ENCODE peak calls at places on chromosome 9, in five cellular contexts. X is K562, Y is H1, R is GM12878, J is HCT116. A is an unnamed sample.

GRCh38 chr9:110911659-110912473 is 126.4 kb downstream of the LPAR1 start:
- DNase-seq in J (no peak), R (no peak), X (no peak), Y (no peak), A (no peak)

GRCh38 chr9:130775336-130775991 is 59.6 kb upstream of the ABL1 start:
- DNase-seq in J (no peak), X (no peak), R (no peak), Y (no peak), A (no peak)

GRCh38 chr9:121569266-121569648 is 69.6 kb upstream of the GGTA1 start:
- DNase-seq in R (no peak), J (no peak), X (no peak), Y (no peak), A (no peak)

GRCh38 chr9:87878930-87879603 is 3.6 kb upstream of the SPATA31E1 start:
- DNase-seq in R (no peak), Y (no peak), J (no peak), X (no peak), A (no peak)

GRCh38 chr9:91302831-91303230 is 58.9 kb downstream of the AUH start:
- DNase-seq in X (no peak), Y (no peak), J (peak), R (no peak), A (no peak)

GRCh38 chr9:81526587-81526986 is 162.8 kb downstream of the TLE1 start:
- DNase-seq in R (no peak), J (no peak), Y (no peak), X (no peak), A (no peak)

GRCh38 chr9:120768247-120768646 is 25.0 kb downstream of the FBXW2 start:
- DNase-seq in R (no peak), J (no peak), X (no peak), Y (no peak), A (no peak)

GRCh38 chr9:116103976-116104820 is 49.4 kb upstream of the PAPPA start:
- DNase-seq in Y (no peak), X (no peak), R (no peak), J (no peak), A (no peak)

GRCh38 chr9:35350827-35351549 is 138.9 kb upstream of the RUSC2 start:
- DNase-seq in Y (no peak), R (no peak), X (no peak), J (no peak), A (no peak)

GRCh38 chr9:71755869-71756268 is 12.4 kb downstream of the CEMIP2 start:
- DNase-seq in J (no peak), R (no peak), Y (no peak), X (no peak), A (no peak)

GRCh38 chr9:133428579-133429215 is 6.5 kb downstream of the ADAMTS13 start:
- DNase-seq in X (peak), Y (peak), R (no peak), J (no peak), A (no peak)

GRCh38 chr9:105475302-105475701 is 27.5 kb downstream of the FSD1L start:
- DNase-seq in X (no peak), J (no peak), Y (no peak), R (no peak), A (no peak)

GRCh38 chr9:134858051-134858841 is 22.4 kb upstream of the FCN2 start:
- DNase-seq in J (no peak), R (peak), X (no peak), Y (no peak), A (no peak)

GRCh38 chr9:99680191-99680590 is 141.5 kb upstream of the NR4A3 start:
- DNase-seq in Y (no peak), J (no peak), R (no peak), X (no peak), A (no peak)

GRCh38 chr9:90612957-90613356 is 29.7 kb downstream of the DIRAS2 start:
- DNase-seq in J (no peak), R (no peak), Y (no peak), X (no peak), A (no peak)

GRCh38 chr9:84652496-84653081 is 16.9 kb upstream of the NTRK2 start:
- DNase-seq in R (no peak), J (no peak), X (no peak), Y (no peak), A (no peak)

GRCh38 chr9:306907-307306 is 92.2 kb downstream of the DOCK8 start:
- DNase-seq in J (no peak), Y (no peak), X (no peak), R (no peak), A (peak)

GRCh38 chr9:13586726-13587392 is 307.4 kb upstream of the MPDZ start:
- DNase-seq in Y (no peak), R (no peak), J (no peak), X (no peak), A (peak)

GRCh38 chr9:72334658-72335337 is 30.2 kb downstream of the ZFAND5 start:
- DNase-seq in X (no peak), Y (no peak), J (no peak), R (no peak), A (no peak)

GRCh38 chr9:4890242-4890641 is 94.8 kb upstream of the JAK2 start:
- DNase-seq in R (no peak), Y (no peak), X (no peak), J (no peak), A (no peak)

GRCh38 chr9:127767909-127768331 is 10.5 kb downstream of the SH2D3C start:
- DNase-seq in R (no peak), X (no peak), J (no peak), Y (no peak), A (no peak)

GRCh38 chr9:126548312-126548711 is 65.4 kb upstream of the LMX1B start:
- DNase-seq in J (no peak), Y (no peak), X (no peak), R (no peak), A (no peak)

GRCh38 chr9:84456526-84456925 is 116.0 kb upstream of the SLC28A3 start:
- DNase-seq in R (no peak), J (no peak), X (no peak), Y (no peak), A (no peak)

GRCh38 chr9:14198544-14199510 is 115.1 kb downstream of the NFIB start:
- DNase-seq in X (no peak), J (no peak), Y (no peak), R (no peak), A (peak)

GRCh38 chr9:124869466-124869985 is 7.6 kb downstream of the ARPC5L start:
- DNase-seq in J (no peak), R (no peak), X (peak), Y (no peak), A (no peak)

GRCh38 chr9:92877531-92878430 is at the start of gene ZNF484:
- DNase-seq in Y (peak), R (peak), X (peak), J (peak), A (peak)

GRCh38 chr9:90095682-90096081 is 490.9 kb downstream of the GADD45G start:
- DNase-seq in Y (no peak), X (no peak), R (no peak), J (no peak), A (no peak)

GRCh38 chr9:70924905-70925547 is 196.4 kb downstream of the TRPM3 start:
- DNase-seq in X (peak), J (peak), Y (no peak), R (no peak), A (peak)

GRCh38 chr9:33082135-33082534 is 5.7 kb upstream of the SMU1 start:
- DNase-seq in Y (no peak), R (no peak), X (no peak), J (no peak), A (peak)

GRCh38 chr9:84314306-84314705 is 26.3 kb downstream of the SLC28A3 start:
- DNase-seq in X (no peak), J (no peak), Y (no peak), R (no peak), A (no peak)

GRCh38 chr9:133786371-133786753 is 48.2 kb upstream of the SARDH start:
- DNase-seq in Y (no peak), J (no peak), X (no peak), R (peak), A (no peak)

GRCh38 chr9:138008081-138008841 is 130.7 kb downstream of the CACNA1B start:
- DNase-seq in J (no peak), X (no peak), R (no peak), Y (no peak), A (no peak)

GRCh38 chr9:98075332-98075805 is 18.8 kb downstream of the NANS start:
- DNase-seq in J (peak), Y (no peak), X (no peak), R (no peak), A (peak)

GRCh38 chr9:36764364-36765076 is 191.8 kb downstream of the MELK start:
- DNase-seq in R (no peak), Y (no peak), J (no peak), X (no peak), A (no peak)

GRCh38 chr9:128103589-128103962 is 24.0 kb downstream of the PTGES2 start:
- DNase-seq in Y (peak), J (no peak), R (no peak), X (no peak), A (no peak)

GRCh38 chr9:36101916-36102741 is 34.4 kb upstream of the GLIPR2 start:
- DNase-seq in Y (no peak), X (no peak), J (peak), R (no peak), A (peak)

GRCh38 chr9:114372971-114373591 is 14.7 kb downstream of the AKNA start:
- DNase-seq in J (no peak), R (peak), Y (no peak), X (no peak), A (no peak)

GRCh38 chr9:112162644-112163413 is 12.3 kb downstream of the SUSD1 start:
- DNase-seq in Y (no peak), X (no peak), R (no peak), J (no peak), A (no peak)

GRCh38 chr9:112170235-112170634 is 4.9 kb downstream of the SUSD1 start:
- DNase-seq in R (no peak), Y (no peak), X (no peak), J (no peak), A (no peak)

GRCh38 chr9:112169368-112169767 is 5.7 kb downstream of the SUSD1 start:
- DNase-seq in X (no peak), J (no peak), Y (no peak), R (no peak), A (no peak)

GRCh38 chr9:112168197-112168596 is 6.9 kb downstream of the SUSD1 start:
- DNase-seq in J (no peak), Y (no peak), X (no peak), R (no peak), A (no peak)

DNA sequence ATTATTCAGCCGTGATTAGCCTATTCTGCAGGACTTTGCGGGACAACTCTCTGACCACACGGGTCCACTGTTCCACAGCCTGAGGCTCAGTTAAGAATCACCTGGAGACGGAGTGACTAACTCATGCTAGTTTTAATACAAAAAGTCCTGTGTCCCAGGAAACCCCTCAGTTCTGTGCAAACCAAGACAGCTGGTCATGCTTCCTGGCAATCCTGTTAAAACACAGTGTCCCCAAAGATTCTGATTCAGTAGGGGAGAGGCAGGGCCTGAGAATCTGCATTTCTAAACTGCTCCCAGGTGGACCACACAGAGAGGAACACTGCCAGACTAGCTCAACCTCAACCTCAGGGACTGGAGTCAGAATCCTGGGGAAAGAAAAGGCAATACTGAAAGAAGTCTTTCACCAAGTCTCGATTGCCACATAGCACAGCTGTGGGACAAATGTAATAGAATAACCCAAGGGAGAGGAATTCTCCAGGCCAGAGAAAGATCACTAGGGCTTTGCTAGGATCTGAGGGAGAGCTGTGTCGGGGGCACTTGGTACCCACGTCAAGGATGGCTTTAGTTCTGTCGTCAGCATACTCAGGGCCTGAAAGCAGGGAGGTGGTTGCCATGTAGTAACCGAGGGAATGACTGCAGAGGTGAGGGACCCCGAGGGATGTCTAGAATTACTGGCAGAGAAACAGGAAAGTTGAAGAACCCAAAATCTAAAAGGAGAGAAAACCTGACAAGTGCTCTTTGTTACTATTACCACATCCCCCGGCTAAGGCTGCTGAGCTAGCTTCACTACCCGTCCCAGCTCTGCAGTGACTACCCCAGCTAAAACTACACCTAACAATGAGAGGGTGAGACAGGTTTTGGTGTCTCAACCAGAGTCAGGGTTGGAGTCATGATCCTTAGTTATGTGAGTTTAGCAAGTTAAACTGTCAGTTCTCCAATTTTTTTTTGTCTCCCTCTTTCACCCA is 8.6 kb downstream of the SUSD1 start:
- DNase-seq in Y (no peak), R (no peak), J (no peak), X (no peak), A (no peak)
- TF ChIP-seq JUND in Y (no peak), R (no peak), J (no peak), X (no peak), A (no peak)

DNA sequence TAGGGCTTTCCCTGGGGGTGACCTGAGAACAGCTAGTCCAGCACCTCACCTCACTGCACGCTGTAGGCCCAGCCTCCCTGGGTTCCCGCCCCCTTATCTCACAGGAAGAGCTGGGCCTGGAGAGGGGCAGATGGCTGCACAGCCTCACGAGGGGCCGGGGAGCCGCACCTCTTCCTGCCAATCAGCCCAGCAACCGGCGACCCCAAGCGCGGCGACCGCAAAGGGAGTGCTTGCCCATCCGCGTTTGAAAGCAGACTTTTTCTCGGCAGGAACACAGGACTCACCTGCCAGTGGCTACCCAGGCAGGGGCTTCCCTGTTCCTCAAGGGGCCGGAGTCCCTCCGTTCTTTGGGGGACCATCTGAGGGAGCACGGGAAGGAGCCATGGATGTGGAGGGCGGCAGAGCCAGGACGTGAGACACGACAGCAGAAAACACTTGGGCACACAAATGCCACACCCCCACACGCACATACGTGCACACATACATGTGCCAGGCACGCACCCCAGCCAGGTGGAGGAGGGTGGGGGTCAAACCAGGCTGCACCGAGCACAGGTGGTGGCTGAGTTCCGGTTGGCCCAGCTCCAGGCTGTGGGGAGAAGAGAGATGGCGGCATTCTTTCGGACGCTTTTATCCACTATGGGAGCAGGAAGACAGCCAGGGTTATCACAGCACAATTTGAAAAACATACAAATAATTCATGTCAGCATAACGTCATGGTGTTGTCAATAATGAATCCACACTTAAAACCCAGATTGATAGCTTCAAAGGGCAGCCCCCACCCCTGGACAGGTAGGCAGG is 11.3 kb downstream of the TMEM250 start:
- DNase-seq in Y (no peak), X (peak), J (no peak), R (no peak), A (no peak)
- TF ChIP-seq JUND in Y (no peak), X (no peak), J (no peak), R (no peak), A (no peak)

GRCh38 chr9:20636883-20637440 is 14.7 kb upstream of the MLLT3 start:
- DNase-seq in X (no peak), R (no peak), Y (no peak), J (no peak), A (no peak)
- TF ChIP-seq JUND in X (no peak), R (no peak), Y (no peak), J (no peak), A (no peak)

DNA sequence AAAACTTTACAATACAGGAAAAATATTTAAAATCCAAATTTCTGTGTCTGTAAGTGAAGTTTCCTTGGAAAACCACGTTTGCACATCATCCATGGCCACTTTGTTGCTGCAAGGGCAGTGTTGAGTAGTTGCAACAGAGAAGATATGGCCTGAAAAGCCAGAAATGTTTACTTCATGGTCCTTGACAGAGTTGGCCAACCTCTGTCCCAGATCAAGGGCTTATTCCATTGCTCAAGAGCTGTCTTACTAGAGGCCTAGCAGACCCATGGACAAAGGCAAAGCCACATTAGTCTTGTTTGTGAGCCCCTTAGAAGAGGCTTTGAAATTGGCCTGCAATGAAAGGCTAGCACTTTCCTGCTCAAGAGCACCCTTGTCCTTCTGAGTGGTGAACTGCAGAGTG is 119.4 kb downstream of the GAS1 start:
- DNase-seq in R (no peak), Y (no peak), X (no peak), J (no peak), A (no peak)
- TF ChIP-seq JUND in R (no peak), Y (no peak), X (no peak), J (no peak), A (no peak)

GRCh38 chr9:76162751-76163500 is 231.3 kb downstream of the RFK start:
- DNase-seq in X (no peak), Y (no peak), R (no peak), J (no peak), A (no peak)
- TF ChIP-seq JUND in X (no peak), Y (no peak), R (no peak), J (no peak), A (no peak)

GRCh38 chr9:107732781-107733529 is 243.4 kb upstream of the KLF4 start:
- DNase-seq in J (no peak), R (no peak), Y (no peak), X (no peak), A (no peak)
- TF ChIP-seq JUND in J (no peak), R (no peak), Y (no peak), X (no peak), A (no peak)

GRCh38 chr9:109232449-109232848 is 65.4 kb upstream of the FRRS1L start:
- DNase-seq in X (no peak), R (no peak), Y (no peak), J (no peak), A (no peak)
- TF ChIP-seq JUND in X (no peak), R (no peak), Y (no peak), J (no peak), A (no peak)

GRCh38 chr9:31119882-31120481 is 1264.5 kb upstream of the ACO1 start:
- DNase-seq in X (no peak), Y (no peak), R (no peak), J (peak), A (no peak)
- TF ChIP-seq JUND in X (no peak), Y (no peak), R (no peak), J (no peak), A (no peak)

DNA sequence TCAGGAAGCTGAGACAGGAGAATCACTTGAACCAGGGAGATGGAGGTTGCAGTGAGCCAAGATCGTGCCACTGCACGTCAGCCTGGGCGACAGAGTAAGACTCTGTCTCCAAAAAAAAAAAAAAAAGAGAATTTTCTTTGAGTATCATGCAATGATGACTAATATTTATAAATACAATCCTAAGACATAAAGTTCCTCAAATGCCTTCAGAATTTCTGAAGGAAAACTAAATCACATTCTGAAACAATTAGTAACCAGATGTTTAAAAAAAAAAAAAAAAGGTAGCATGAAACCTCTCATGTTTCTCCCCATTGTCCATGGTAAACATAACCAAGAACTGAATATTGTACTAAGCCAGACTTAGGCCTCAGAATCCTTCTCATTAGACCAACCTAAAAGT is 23.1 kb downstream of the MLLT3 start:
- DNase-seq in Y (no peak), X (no peak), J (no peak), R (no peak), A (no peak)
- TF ChIP-seq JUND in Y (no peak), X (no peak), J (no peak), R (no peak), A (no peak)

DNA sequence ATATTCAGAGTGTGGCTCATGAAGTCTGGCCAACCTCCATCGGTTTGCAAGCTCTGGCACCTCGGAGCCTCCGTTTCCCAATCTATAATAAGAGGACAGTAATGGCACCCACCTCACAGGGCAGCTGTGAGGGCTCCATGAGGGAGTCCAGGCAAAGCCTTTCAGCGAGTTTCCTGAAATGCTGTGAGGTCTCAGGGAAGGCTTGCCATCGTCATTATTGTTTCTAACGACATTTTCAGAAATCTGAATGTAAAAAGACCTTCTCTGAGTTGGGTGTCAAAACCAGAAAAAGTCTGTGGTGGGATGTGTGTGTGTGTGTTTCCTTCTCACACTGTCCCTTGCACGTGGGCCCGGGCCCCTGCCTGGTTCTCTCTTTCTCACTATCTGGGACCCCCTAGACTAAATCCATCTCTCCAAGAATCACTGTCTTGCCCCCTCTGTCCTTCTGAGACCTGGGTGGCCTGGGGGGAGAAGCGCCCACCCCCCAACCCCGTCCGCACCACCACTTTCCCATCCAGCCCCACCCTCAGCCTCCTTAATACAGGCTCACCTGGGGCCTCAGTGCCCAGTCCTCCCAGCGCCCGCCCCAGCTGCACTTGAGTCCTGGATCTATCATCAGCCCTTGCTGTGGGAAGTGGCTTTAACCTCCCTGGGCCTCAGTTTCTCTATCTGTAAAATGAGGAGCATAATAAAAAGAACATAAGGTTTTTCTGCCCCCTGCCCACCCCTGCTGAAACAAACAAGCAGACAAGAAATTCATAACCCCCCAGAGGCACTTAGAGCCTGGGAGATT is 180.3 kb downstream of the C9orf50 start:
- DNase-seq in R (no peak), J (no peak), X (no peak), Y (no peak), A (no peak)
- TF ChIP-seq JUND in R (no peak), J (no peak), X (no peak), Y (no peak), A (no peak)